ENCODE peak calls at places on chromosomes 7 and 10, in eight cellular contexts. W is gastrocnemius medialis, Q is GM12865, F is lower lobe of right lung, A is MCF 10A, H is AG10803, O is astrocyte of the spinal cord, D is fibroblast of the aortic adventitia. T is an unnamed sample.

GRCh38 chr7:129298268-129298893 is 73.6 kb downstream of the AHCYL2 start:
- DNase-seq in W (peak), Q (peak), F (peak), A (peak), H (peak), O (peak), D (peak), T (peak)

GRCh38 chr7:3682028-3682712 is 381.1 kb downstream of the SDK1 start:
- DNase-seq in W (no peak), Q (no peak), F (no peak), A (no peak), H (no peak), O (peak), D (no peak), T (no peak)

GRCh38 chr10:121104476-121105111 is 253.4 kb downstream of the WDR11 start:
- DNase-seq in W (no peak), Q (no peak), F (no peak), A (peak), H (no peak), O (no peak), D (no peak), T (no peak)

GRCh38 chr10:16777473-16778370 is 39.5 kb downstream of the RSU1 start:
- DNase-seq in W (no peak), Q (peak), F (no peak), A (peak), H (peak), O (peak), D (peak), T (peak)

GRCh38 chr10:52216852-52217251 is 97.2 kb upstream of the DKK1 start:
- DNase-seq in W (peak), Q (peak), F (no peak), A (peak), H (peak), O (peak), D (peak), T (no peak)

GRCh38 chr10:61673360-61673759 is 10.6 kb downstream of the CABCOCO1 start:
- DNase-seq in W (no peak), Q (no peak), F (no peak), A (peak), H (no peak), O (no peak), D (no peak), T (no peak)

GRCh38 chr10:90378524-90379076 is 479.2 kb downstream of the HTR7 start:
- DNase-seq in W (no peak), Q (no peak), F (no peak), A (peak), H (no peak), O (peak), D (no peak), T (no peak)

GRCh38 chr7:111358915-111359314 is 203.4 kb downstream of the IMMP2L start:
- DNase-seq in W (no peak), Q (no peak), F (no peak), A (no peak), H (no peak), O (no peak), D (no peak), T (no peak)

GRCh38 chr10:132511092-132511491 is 26.5 kb upstream of the INPP5A start:
- DNase-seq in W (no peak), Q (peak), F (no peak), A (no peak), H (no peak), O (no peak), D (no peak), T (no peak)

GRCh38 chr7:18053177-18053928 is 25.7 kb upstream of the PRPS1L1 start:
- DNase-seq in W (no peak), Q (no peak), F (no peak), A (peak), H (no peak), O (no peak), D (peak), T (no peak)

GRCh38 chr7:103609778-103610177 is 163.8 kb upstream of the SLC26A5 start:
- DNase-seq in W (no peak), Q (no peak), F (no peak), A (no peak), H (no peak), O (no peak), D (no peak), T (no peak)

DNA sequence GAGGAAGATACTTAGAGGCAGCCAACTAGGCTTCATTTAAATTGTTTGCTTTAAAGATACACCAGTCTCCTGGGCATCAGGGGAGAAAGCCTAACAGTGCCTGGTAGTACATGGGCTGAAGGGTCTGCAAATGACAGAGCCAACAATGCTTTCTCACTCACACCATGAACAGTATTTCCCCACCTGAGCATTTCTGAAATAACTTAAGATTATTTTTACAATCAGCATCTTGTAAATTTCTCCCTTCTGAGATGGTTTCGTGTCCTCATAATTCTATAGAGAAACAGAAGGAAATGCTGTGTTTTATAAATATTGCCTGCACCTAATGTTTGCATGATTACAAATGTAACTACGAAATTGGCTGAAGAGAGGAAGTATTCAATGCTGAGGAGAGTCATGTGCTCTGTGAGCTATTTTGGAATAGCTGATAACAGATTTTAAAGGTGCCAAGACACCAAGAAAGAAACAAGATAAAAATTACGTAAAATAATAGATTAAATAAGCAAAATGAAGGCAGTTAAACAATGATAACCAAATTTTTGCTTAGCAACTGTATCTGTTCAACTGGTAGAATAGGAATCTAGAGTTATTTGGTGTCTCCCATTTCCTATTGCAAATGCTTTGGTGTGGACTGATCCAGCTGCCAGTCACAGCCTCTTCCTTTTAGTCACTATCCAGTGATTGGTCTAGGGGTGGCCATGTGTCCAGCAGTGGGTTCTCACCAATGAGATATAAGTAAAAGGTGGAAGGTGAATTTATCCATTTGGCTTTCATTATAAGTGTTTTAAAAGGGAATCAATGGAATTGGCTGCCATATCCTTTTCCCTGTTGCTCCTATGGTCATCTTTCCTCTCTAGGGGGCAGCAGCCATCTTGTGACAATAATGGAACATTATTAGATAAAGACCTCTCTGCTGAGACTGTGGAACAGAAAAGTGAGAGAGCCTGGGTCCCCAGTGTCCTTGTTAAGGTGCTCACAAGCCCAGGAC is 167.9 kb upstream of the SLC26A5 start:
- DNase-seq in W (no peak), Q (no peak), F (no peak), A (peak), H (peak), O (no peak), D (peak), T (no peak)
- TF ChIP-seq CTCF in W (no peak), Q (no peak), F (no peak), A (no peak), H (peak), O (peak), D (no peak), T (no peak)

GRCh38 chr7:75033064-75033463 is 40.5 kb downstream of the RCC1L start:
- DNase-seq in W (no peak), Q (no peak), F (no peak), A (no peak), H (no peak), O (no peak), D (no peak), T (no peak)
- TF ChIP-seq CTCF in W (no peak), Q (no peak), F (no peak), A (no peak), H (peak), O (peak), D (peak), T (no peak)

GRCh38 chr10:28679941-28680752 is 2.8 kb downstream of the BAMBI start:
- DNase-seq in W (no peak), Q (no peak), F (no peak), A (peak), H (no peak), O (no peak), D (peak), T (peak)
- TF ChIP-seq CTCF in W (no peak), Q (no peak), F (peak), A (peak), H (no peak), O (peak), D (peak), T (peak)

DNA sequence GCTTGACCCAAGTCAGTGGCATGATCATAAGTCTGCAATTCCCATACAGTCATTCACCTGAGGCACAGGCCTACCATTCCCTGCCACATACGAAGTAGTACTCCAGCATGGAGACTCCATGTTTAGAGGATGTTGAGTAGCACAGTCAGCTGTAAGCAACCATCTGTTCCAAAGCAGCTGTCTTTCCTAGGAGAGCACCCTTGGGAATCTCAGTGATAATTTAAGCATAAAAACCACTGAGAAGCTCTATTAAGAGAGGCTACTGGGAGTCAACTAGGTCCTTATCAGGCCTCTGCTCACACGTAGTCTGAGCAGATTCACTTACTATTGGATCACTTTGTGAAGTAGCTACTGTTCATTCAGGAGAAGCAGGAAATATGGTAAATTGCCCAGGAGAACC is 61.6 kb upstream of the UNC5B start:
- DNase-seq in W (no peak), Q (no peak), F (no peak), A (no peak), H (no peak), O (no peak), D (no peak), T (no peak)
- TF ChIP-seq CTCF in W (no peak), Q (no peak), F (no peak), A (no peak), H (no peak), O (no peak), D (no peak), T (no peak)

GRCh38 chr7:95777266-95777665 is 4.9 kb downstream of the DYNC1I1 start:
- DNase-seq in W (no peak), Q (no peak), F (no peak), A (no peak), H (no peak), O (no peak), D (no peak), T (no peak)
- TF ChIP-seq CTCF in W (no peak), Q (no peak), F (no peak), A (no peak), H (no peak), O (no peak), D (no peak), T (no peak)

DNA sequence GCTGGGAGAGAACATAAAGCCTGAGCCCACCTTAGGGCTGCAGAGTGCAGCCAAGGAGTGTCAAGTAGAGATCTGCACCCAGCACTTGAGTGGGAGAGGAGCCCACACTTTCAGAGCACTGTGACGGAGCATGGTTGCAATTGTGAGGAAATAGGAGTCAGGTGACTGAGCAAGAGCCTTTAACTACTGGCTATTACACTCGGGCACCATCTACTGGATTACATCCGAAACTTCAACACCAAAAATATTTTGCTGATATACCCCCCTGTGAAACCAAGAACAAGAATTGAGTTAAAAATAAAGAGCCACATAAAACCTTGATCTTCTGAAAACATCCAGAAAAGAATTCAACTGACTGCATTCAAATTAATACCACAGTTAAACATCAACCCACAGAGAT is 657.9 kb downstream of the NXPH1 start:
- DNase-seq in W (no peak), Q (peak), F (no peak), A (peak), H (no peak), O (no peak), D (no peak), T (no peak)
- TF ChIP-seq CTCF in W (no peak), Q (peak), F (no peak), A (peak), H (no peak), O (no peak), D (no peak), T (no peak)

GRCh38 chr10:68301790-68302502 is 29.9 kb upstream of the HNRNPH3 start:
- DNase-seq in W (no peak), Q (peak), F (no peak), A (peak), H (peak), O (peak), D (peak), T (peak)
- TF ChIP-seq CTCF in W (peak), Q (peak), F (peak), A (peak), H (peak), O (peak), D (peak), T (peak)

T was measured in Calu3.